ENCODE peak calls at places on chromosome 20, in seven cellular contexts. M is D341Med, X is M059J, F is MV-4-11, Q is GM23248, S is upper lobe of left lung, W is fibroblast of pulmonary artery. T is an unnamed sample.

GRCh38 chr20:45985573-45985972 is 13.6 kb upstream of the ZNF335 start:
- DNase-seq in M (no peak), X (peak), F (peak), Q (peak), S (no peak), W (peak), T (peak)

GRCh38 chr20:52974155-52974554 is 2.0 kb downstream of the TSHZ2 start:
- DNase-seq in M (no peak), X (peak), F (no peak), Q (peak), S (no peak), W (no peak), T (no peak)

GRCh38 chr20:2212457-2213005 is 83.3 kb upstream of the TGM3 start:
- DNase-seq in M (no peak), X (no peak), F (no peak), Q (no peak), S (no peak), W (no peak), T (no peak)

GRCh38 chr20:24738981-24739633 is 210.0 kb upstream of the CST7 start:
- DNase-seq in M (no peak), X (no peak), F (no peak), Q (no peak), S (no peak), W (no peak), T (no peak)

GRCh38 chr20:50624351-50625016 is 66.9 kb downstream of the RIPOR3 start:
- DNase-seq in M (peak), X (no peak), F (no peak), Q (no peak), S (peak), W (no peak), T (no peak)

GRCh38 chr20:23217023-23217422 is 130.9 kb upstream of the CD93 start:
- DNase-seq in M (no peak), X (no peak), F (no peak), Q (no peak), S (no peak), W (no peak), T (no peak)

GRCh38 chr20:14826926-14827325 is 489.5 kb upstream of the FLRT3 start:
- DNase-seq in M (no peak), X (no peak), F (no peak), Q (no peak), S (no peak), W (no peak), T (no peak)

GRCh38 chr20:1169224-1169623 is 15.6 kb downstream of the TMEM74B start:
- DNase-seq in M (no peak), X (no peak), F (no peak), Q (no peak), S (no peak), W (no peak), T (no peak)

GRCh38 chr20:46119028-46119546 is 973 bp downstream of the CD40 start:
- DNase-seq in M (no peak), X (peak), F (no peak), Q (no peak), S (peak), W (no peak), T (no peak)

GRCh38 chr20:50610212-50610718 is 81.1 kb downstream of the RIPOR3 start:
- DNase-seq in M (no peak), X (no peak), F (no peak), Q (no peak), S (no peak), W (no peak), T (no peak)

GRCh38 chr20:3250091-3250504 is 11.1 kb upstream of the SLC4A11 start:
- DNase-seq in M (peak), X (no peak), F (no peak), Q (peak), S (no peak), W (no peak), T (no peak)

GRCh38 chr20:10304474-10305046 is 85.9 kb downstream of the SNAP25 start:
- DNase-seq in M (no peak), X (no peak), F (no peak), Q (no peak), S (no peak), W (no peak), T (no peak)

GRCh38 chr20:54275359-54276108 is 67.6 kb downstream of the PFDN4 start:
- DNase-seq in M (no peak), X (no peak), F (no peak), Q (no peak), S (no peak), W (no peak), T (no peak)

GRCh38 chr20:63594043-63594561 is 20.1 kb upstream of the HELZ2 start:
- DNase-seq in M (no peak), X (peak), F (no peak), Q (peak), S (no peak), W (peak), T (peak)

GRCh38 chr20:50580016-50580747 is 70.0 kb downstream of the PTPN1 start:
- DNase-seq in M (peak), X (peak), F (peak), Q (peak), S (no peak), W (peak), T (peak)

GRCh38 chr20:62155428-62156253 is 12.1 kb downstream of the SS18L1 start:
- DNase-seq in M (no peak), X (peak), F (no peak), Q (peak), S (no peak), W (no peak), T (peak)

GRCh38 chr20:10387686-10388085 is 46.3 kb downstream of the MKKS start:
- DNase-seq in M (no peak), X (no peak), F (no peak), Q (no peak), S (no peak), W (no peak), T (no peak)

GRCh38 chr20:64140956-64141355 is 23.3 kb upstream of the MYT1 start:
- DNase-seq in M (no peak), X (no peak), F (no peak), Q (no peak), S (peak), W (no peak), T (no peak)

GRCh38 chr20:24316731-24317130 is 152.7 kb upstream of the SYNDIG1 start:
- DNase-seq in M (no peak), X (peak), F (no peak), Q (no peak), S (no peak), W (no peak), T (no peak)

T was measured in Daoy.